ENCODE peak calls at places on chromosomes 13 and 19, in seven cellular contexts. O is Karpas-422, L is HepG2, N is MM.1S, H is mesenchymal stem cell, J is neural progenitor cell, C is IMR-90. X is an unnamed sample.

GRCh38 chr13:110593430-110594130 is 21.8 kb upstream of the NAXD start:
- DNase-seq in O (peak; percentile 83), L (peak; percentile 65), N (peak; percentile 69), H (peak; percentile 73), J (peak; percentile 65), C (peak; percentile 57), X (peak; percentile 20)

GRCh38 chr19:16070366-16070990 is 5.8 kb upstream of the TPM4 start:
- DNase-seq in O (peak; percentile 77), L (peak; percentile 84), N (peak; percentile 86), H (no peak), J (no peak), C (no peak), X (no peak)

GRCh38 chr13:94656766-94657165 is 55.1 kb downstream of the GPR180 start:
- DNase-seq in O (no peak), L (no peak), N (peak; percentile 44), H (peak; percentile 98), J (no peak), C (peak; percentile 99), X (no peak)

GRCh38 chr19:46718157-46718933 is 1.4 kb upstream of the PRKD2 start:
- DNase-seq in O (peak; percentile 79), L (no peak), N (peak; percentile 87), H (no peak), J (peak; percentile 30), C (no peak), X (peak; percentile 98)

GRCh38 chr13:93889430-93889829 is 590.1 kb downstream of the DCT start:
- DNase-seq in O (no peak), L (no peak), N (peak; percentile 78), H (no peak), J (no peak), C (no peak), X (no peak)

GRCh38 chr19:38862321-38863059 is 12.7 kb upstream of the HNRNPL start:
- DNase-seq in O (no peak), L (no peak), N (no peak), H (peak; percentile 84), J (peak; percentile 1), C (no peak), X (no peak)

GRCh38 chr13:39765801-39766463 is 110.5 kb downstream of the COG6 start:
- DNase-seq in O (peak; percentile 48), L (no peak), N (no peak), H (peak; percentile 14), J (peak; percentile 52), C (no peak), X (peak; percentile 5)

GRCh38 chr13:110485604-110486003 is 75.9 kb downstream of the RAB20 start:
- DNase-seq in O (no peak), L (peak; percentile 91), N (no peak), H (peak; percentile 43), J (peak; percentile 83), C (no peak), X (no peak)

GRCh38 chr13:35256459-35257148 is 219.9 kb downstream of the MAB21L1 start:
- DNase-seq in O (no peak), L (no peak), N (no peak), H (no peak), J (no peak), C (no peak), X (no peak)

GRCh38 chr13:44576396-44577235 is 486 bp upstream of the TSC22D1 start:
- DNase-seq in O (peak; percentile 54), L (no peak), N (no peak), H (no peak), J (peak; percentile 62), C (no peak), X (peak; percentile 42)

GRCh38 chr19:57786906-57787305 is 17.4 kb downstream of the ZNF586 start:
- DNase-seq in O (no peak), L (no peak), N (no peak), H (no peak), J (no peak), C (no peak), X (no peak)

GRCh38 chr19:51410950-51411748 is 6.3 kb downstream of the SIGLEC10 start:
- DNase-seq in O (peak; percentile 70), L (no peak), N (no peak), H (no peak), J (no peak), C (no peak), X (no peak)

GRCh38 chr13:20482275-20482761 is 43.3 kb downstream of the CRYL1 start:
- DNase-seq in O (no peak), L (no peak), N (no peak), H (no peak), J (no peak), C (no peak), X (no peak)

GRCh38 chr19:47778954-47779351 is 450 bp downstream of the SELENOW start:
- DNase-seq in O (no peak), L (no peak), N (no peak), H (peak; percentile 22), J (peak; percentile 33), C (no peak), X (no peak)

GRCh38 chr13:27201661-27202060 is 30.1 kb upstream of the USP12 start:
- DNase-seq in O (no peak), L (no peak), N (no peak), H (no peak), J (no peak), C (peak; percentile 16), X (no peak)

GRCh38 chr13:52736891-52737290 is 2.7 kb downstream of the CNMD start:
- DNase-seq in O (no peak), L (no peak), N (no peak), H (no peak), J (no peak), C (no peak), X (no peak)

GRCh38 chr19:50977626-50978025 is 6.1 kb downstream of the KLK7 start:
- DNase-seq in O (no peak), L (peak; percentile 10), N (no peak), H (no peak), J (no peak), C (no peak), X (no peak)

GRCh38 chr19:14073232-14073924 is 792 bp downstream of the MISP3 start:
- DNase-seq in O (peak; percentile 92), L (no peak), N (peak; percentile 83), H (peak; percentile 75), J (peak; percentile 92), C (peak; percentile 82), X (peak; percentile 81)

GRCh38 chr13:53254495-53254894 is 225.9 kb downstream of the OLFM4 start:
- DNase-seq in O (no peak), L (no peak), N (no peak), H (no peak), J (peak; percentile 70), C (no peak), X (peak; percentile 11)

GRCh38 chr19:58519087-58519354 is 589 bp downstream of the ZBTB45 start:
- DNase-seq in O (peak; percentile 74), L (peak; percentile 73), N (peak; percentile 49), H (peak; percentile 88), J (peak; percentile 89), C (peak; percentile 74), X (peak; percentile 79)

GRCh38 chr13:51834581-51835158 is 10.3 kb downstream of the TMEM272 start:
- DNase-seq in O (no peak), L (no peak), N (no peak), H (no peak), J (peak; percentile 18), C (no peak), X (no peak)

GRCh38 chr13:51811920-51812328 is 8.0 kb upstream of the DHRS12 start:
- DNase-seq in O (no peak), L (no peak), N (no peak), H (no peak), J (no peak), C (no peak), X (no peak)

GRCh38 chr19:15137777-15138176 is 30.6 kb downstream of the SYDE1 start:
- DNase-seq in O (no peak), L (no peak), N (no peak), H (peak; percentile 78), J (no peak), C (peak; percentile 70), X (no peak)

GRCh38 chr13:20911037-20911436 is 8.5 kb upstream of the XPO4 start:
- DNase-seq in O (no peak), L (no peak), N (no peak), H (no peak), J (no peak), C (no peak), X (peak; percentile 38)

GRCh38 chr19:20858861-20859260 is 64.2 kb upstream of the ZNF85 start:
- DNase-seq in O (no peak), L (no peak), N (no peak), H (no peak), J (peak; percentile 15), C (no peak), X (no peak)

GRCh38 chr19:45587873-45588272 is 3.3 kb upstream of the OPA3 start:
- DNase-seq in O (no peak), L (peak; percentile 47), N (no peak), H (peak; percentile 38), J (no peak), C (no peak), X (no peak)

GRCh38 chr13:114078501-114079451 is 53.6 kb downstream of the RASA3 start:
- DNase-seq in O (no peak), L (no peak), N (no peak), H (peak; percentile 66), J (no peak), C (peak; percentile 84), X (no peak)
- H2AFZ ChIP-seq in O (no peak overlapping the region), L (no peak overlapping the region), N (no peak overlapping the region), H (no peak overlapping the region), J (no peak overlapping the region), C (peak overlapping the region; percentile 9), X (no peak overlapping the region)

GRCh38 chr19:43353606-43354304 is at the start of gene CD177:
- DNase-seq in O (no peak), L (no peak), N (no peak), H (no peak), J (peak; percentile 5), C (no peak), X (no peak)
- H3K9ac ChIP-seq in O (no peak within 1 kb of the TSS), L (no peak within 1 kb of the TSS), N (no peak within 1 kb of the TSS), H (no peak within 1 kb of the TSS), J (no peak within 1 kb of the TSS), C (no peak within 1 kb of the TSS), X (no peak within 1 kb of the TSS)

GRCh38 chr13:50156722-50157121 is 141.5 kb downstream of the KCNRG start:
- DNase-seq in O (no peak), L (peak; percentile 48), N (no peak), H (peak; percentile 25), J (no peak), C (no peak), X (no peak)

GRCh38 chr13:50162001-50162400 is 146.8 kb downstream of the KCNRG start:
- DNase-seq in O (no peak), L (no peak), N (no peak), H (peak; percentile 38), J (no peak), C (peak; percentile 44), X (no peak)

GRCh38 chr13:50158385-50159165 is 143.3 kb downstream of the KCNRG start:
- DNase-seq in O (no peak), L (no peak), N (no peak), H (no peak), J (no peak), C (no peak), X (no peak)

GRCh38 chr13:50161052-50161451 is 145.8 kb downstream of the KCNRG start:
- DNase-seq in O (no peak), L (peak; percentile 26), N (no peak), H (peak; percentile 51), J (no peak), C (peak; percentile 56), X (no peak)

GRCh38 chr13:50159613-50160012 is 144.4 kb downstream of the KCNRG start:
- DNase-seq in O (no peak), L (no peak), N (no peak), H (peak; percentile 28), J (no peak), C (no peak), X (no peak)
- H3K4me2 ChIP-seq in O (no peak overlapping the region), L (no peak overlapping the region), N (no peak overlapping the region), H (no peak overlapping the region), J (no peak overlapping the region), C (no peak overlapping the region), X (no peak overlapping the region)

GRCh38 chr13:49625392-49626137 is 2.7 kb upstream of the ARL11 start:
- DNase-seq in O (no peak), L (peak; percentile 80), N (no peak), H (no peak), J (no peak), C (peak; percentile 6), X (no peak)
- H2AFZ ChIP-seq in O (no peak overlapping the region), L (peak overlapping the region; percentile 91), N (no peak overlapping the region), H (peak overlapping the region; percentile 47), J (no peak overlapping the region), C (peak overlapping the region; percentile 78), X (no peak overlapping the region)